ENCODE peak calls at places on chromosomes 1 and 21, in eight cellular contexts. W, S, O, J, X, Z, M and N are unnamed samples.

GRCh38 chr1:113542221-113542701 is 151.9 kb downstream of the MAGI3 start:
- DNase-seq in W (no peak), S (no peak), O (no peak), J (no peak), X (no peak), Z (no peak), M (no peak), N (no peak)

GRCh38 chr1:206505702-206506375 is 1.5 kb upstream of the RASSF5 start:
- DNase-seq in W (no peak), S (no peak), O (peak), J (no peak), X (no peak), Z (no peak), M (no peak), N (no peak)

GRCh38 chr1:15620155-15620545 is 2.9 kb downstream of the DDI2 start:
- DNase-seq in W (no peak), S (no peak), O (no peak), J (no peak), X (no peak), Z (no peak), M (no peak), N (no peak)

GRCh38 chr1:200483491-200484143 is 73.8 kb upstream of the ZNF281 start:
- DNase-seq in W (no peak), S (peak), O (peak), J (peak), X (peak), Z (peak), M (peak), N (peak)

GRCh38 chr1:12553963-12554362 is 64.0 kb downstream of the DHRS3 start:
- DNase-seq in W (no peak), S (no peak), O (no peak), J (no peak), X (no peak), Z (no peak), M (no peak), N (no peak)

GRCh38 chr1:162404550-162405160 is 7.3 kb downstream of the SH2D1B start:
- DNase-seq in W (no peak), S (no peak), O (peak), J (no peak), X (no peak), Z (no peak), M (peak), N (no peak)

GRCh38 chr1:158999301-159000069 is 10.2 kb upstream of the IFI16 start:
- DNase-seq in W (peak), S (no peak), O (peak), J (peak), X (no peak), Z (peak), M (peak), N (peak)

GRCh38 chr1:22207605-22208264 is 64.8 kb upstream of the WNT4 start:
- DNase-seq in W (no peak), S (no peak), O (no peak), J (no peak), X (no peak), Z (no peak), M (no peak), N (no peak)

GRCh38 chr1:10459185-10459584 is 9.4 kb downstream of the CORT start:
- DNase-seq in W (no peak), S (no peak), O (peak), J (peak), X (no peak), Z (no peak), M (peak), N (peak)

GRCh38 chr1:38241594-38242331 is 195.2 kb upstream of the POU3F1 start:
- DNase-seq in W (no peak), S (no peak), O (no peak), J (no peak), X (no peak), Z (no peak), M (no peak), N (no peak)

GRCh38 chr1:68142461-68142860 is 89.9 kb downstream of the WLS start:
- DNase-seq in W (no peak), S (no peak), O (no peak), J (no peak), X (no peak), Z (no peak), M (no peak), N (no peak)

GRCh38 chr21:32256873-32257620 is 21.8 kb downstream of the MIS18A start:
- DNase-seq in W (peak), S (no peak), O (peak), J (peak), X (no peak), Z (peak), M (peak), N (peak)

GRCh38 chr21:16072692-16073091 is 342.9 kb downstream of the USP25 start:
- DNase-seq in W (no peak), S (no peak), O (peak), J (no peak), X (no peak), Z (no peak), M (peak), N (peak)

GRCh38 chr1:225881081-225882007 is 836 bp downstream of the TMEM63A start:
- DNase-seq in W (no peak), S (no peak), O (no peak), J (peak), X (peak), Z (peak), M (no peak), N (no peak)

GRCh38 chr1:242017580-242018233 is 18.8 kb upstream of the MAP1LC3C start:
- DNase-seq in W (no peak), S (peak), O (no peak), J (peak), X (peak), Z (peak), M (no peak), N (no peak)

GRCh38 chr21:41641821-41642368 is 125.0 kb downstream of the RIPK4 start:
- DNase-seq in W (no peak), S (no peak), O (peak), J (peak), X (no peak), Z (peak), M (peak), N (no peak)

GRCh38 chr1:8671313-8671917 is 146.0 kb downstream of the RERE start:
- DNase-seq in W (no peak), S (peak), O (peak), J (peak), X (peak), Z (peak), M (no peak), N (peak)

GRCh38 chr1:12140676-12141532 is 25.9 kb upstream of the TNFRSF1B start:
- DNase-seq in W (no peak), S (no peak), O (no peak), J (no peak), X (no peak), Z (no peak), M (no peak), N (no peak)

GRCh38 chr1:58496042-58496441 is 50.5 kb downstream of the OMA1 start:
- DNase-seq in W (no peak), S (no peak), O (no peak), J (no peak), X (no peak), Z (no peak), M (no peak), N (no peak)

GRCh38 chr1:94917251-94917650 is 9.7 kb downstream of the CNN3 start:
- DNase-seq in W (no peak), S (no peak), O (no peak), J (no peak), X (no peak), Z (no peak), M (no peak), N (no peak)

GRCh38 chr1:150207278-150207971 is 28.5 kb downstream of the ANP32E start:
- DNase-seq in W (no peak), S (no peak), O (no peak), J (no peak), X (no peak), Z (no peak), M (no peak), N (no peak)

GRCh38 chr1:179029293-179029692 is 3.6 kb downstream of the FAM20B start:
- DNase-seq in W (no peak), S (no peak), O (no peak), J (no peak), X (no peak), Z (no peak), M (no peak), N (no peak)

GRCh38 chr1:59046134-59046533 is 250.8 kb upstream of the FGGY start:
- DNase-seq in W (no peak), S (no peak), O (no peak), J (no peak), X (no peak), Z (no peak), M (no peak), N (no peak)

GRCh38 chr1:205456383-205456867 is 580 bp upstream of the BLACAT1 start:
- DNase-seq in W (no peak), S (no peak), O (no peak), J (no peak), X (no peak), Z (no peak), M (no peak), N (no peak)

GRCh38 chr1:228340686-228341449 is 65.8 kb downstream of the TRIM11 start:
- DNase-seq in W (peak), S (no peak), O (no peak), J (no peak), X (peak), Z (no peak), M (no peak), N (no peak)

GRCh38 chr1:228341814-228342626 is 64.6 kb downstream of the TRIM11 start:
- DNase-seq in W (peak), S (no peak), O (no peak), J (no peak), X (no peak), Z (no peak), M (no peak), N (no peak)

GRCh38 chr1:228341450-228341813 is 65.2 kb downstream of the TRIM11 start:
- DNase-seq in W (peak), S (no peak), O (no peak), J (no peak), X (no peak), Z (no peak), M (no peak), N (no peak)

GRCh38 chr1:228343211-228343661 is 63.4 kb downstream of the TRIM11 start:
- DNase-seq in W (peak), S (no peak), O (no peak), J (no peak), X (no peak), Z (no peak), M (no peak), N (no peak)

GRCh38 chr1:228342627-228343210 is 63.9 kb downstream of the TRIM11 start:
- DNase-seq in W (peak), S (no peak), O (no peak), J (no peak), X (no peak), Z (no peak), M (no peak), N (no peak)
- TF ChIP-seq CTCF in W (no peak), S (no peak), O (no peak), J (no peak), X (no peak), Z (no peak), M (no peak), N (no peak)

DNA sequence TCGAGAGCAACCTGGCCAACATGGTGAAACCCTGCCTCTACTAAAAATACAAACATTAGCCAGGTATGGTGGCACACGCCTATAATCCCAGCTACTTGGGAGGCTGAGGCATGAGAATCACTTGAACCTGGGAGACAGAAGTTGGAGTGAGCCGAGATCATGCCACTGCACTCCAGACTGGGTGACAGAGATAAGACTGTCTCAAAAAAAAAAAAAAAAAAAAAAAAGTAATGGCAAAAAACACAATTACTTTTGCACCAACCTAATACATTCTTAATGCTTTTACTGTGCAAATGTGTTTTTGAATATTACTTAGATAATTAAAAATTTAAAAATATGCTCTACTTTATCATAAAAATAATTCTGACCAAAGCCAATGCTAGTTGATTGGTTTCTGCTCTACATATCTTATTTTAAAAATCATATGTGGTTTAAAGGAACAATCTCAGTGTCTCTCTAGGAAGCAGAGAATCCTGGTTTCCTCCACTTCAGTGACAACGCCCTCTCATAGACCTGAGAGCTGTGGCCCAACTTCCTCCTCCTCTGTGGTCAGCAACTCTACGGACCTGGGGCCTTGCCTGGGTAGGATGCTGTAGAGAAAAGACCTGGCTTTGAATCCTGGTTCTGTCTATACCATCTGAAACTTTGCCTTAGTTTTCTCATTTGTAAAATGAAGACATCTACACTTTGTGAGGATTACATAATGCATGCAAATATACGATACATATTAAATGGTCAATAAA is 64.7 kb downstream of the TGFBR3 start:
- DNase-seq in W (no peak), S (no peak), O (no peak), J (no peak), X (no peak), Z (no peak), M (no peak), N (no peak)
- TF ChIP-seq CTCF in W (no peak), S (no peak), O (no peak), J (no peak), X (no peak), Z (no peak), M (no peak), N (no peak)

GRCh38 chr1:223759273-223759672 is 46.9 kb downstream of the CAPN2 start:
- DNase-seq in W (no peak), S (no peak), O (no peak), J (no peak), X (no peak), Z (no peak), M (no peak), N (no peak)
- TF ChIP-seq CTCF in W (no peak), S (no peak), O (no peak), J (no peak), X (no peak), Z (no peak), M (no peak), N (no peak)

GRCh38 chr21:44544566-44544965 is 4.6 kb upstream of the KRTAP10-1 start:
- DNase-seq in W (no peak), S (no peak), O (no peak), J (no peak), X (no peak), Z (no peak), M (no peak), N (no peak)
- TF ChIP-seq CTCF in W (no peak), S (no peak), O (no peak), J (no peak), X (no peak), Z (no peak), M (no peak), N (no peak)

DNA sequence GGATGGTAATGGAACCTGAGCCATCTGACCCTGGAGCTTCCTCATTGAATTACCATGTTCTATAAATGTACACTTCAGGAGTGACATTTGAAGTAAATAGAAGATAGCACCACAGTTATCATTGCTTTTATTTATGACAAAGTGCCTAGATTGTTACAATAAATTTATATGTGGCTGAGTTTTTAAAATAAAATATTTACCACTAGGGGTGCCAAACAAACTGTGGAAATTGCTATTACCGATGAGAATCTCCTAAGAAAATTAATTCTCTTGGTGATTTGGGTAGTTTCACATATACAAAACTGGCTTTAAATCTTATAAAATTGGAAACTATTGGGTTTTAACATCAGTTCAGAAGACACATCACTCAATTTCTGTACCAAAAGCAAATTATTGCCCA is 1.4 kb upstream of the TNR start:
- DNase-seq in W (no peak), S (no peak), O (no peak), J (no peak), X (no peak), Z (no peak), M (no peak), N (no peak)
- TF ChIP-seq CTCF in W (peak), S (peak), O (no peak), J (no peak), X (no peak), Z (no peak), M (no peak), N (no peak)

GRCh38 chr1:101820080-101820479 is 176.6 kb downstream of the OLFM3 start:
- DNase-seq in W (no peak), S (no peak), O (no peak), J (no peak), X (no peak), Z (no peak), M (no peak), N (no peak)
- TF ChIP-seq CTCF in W (no peak), S (peak), O (no peak), J (no peak), X (no peak), Z (no peak), M (no peak), N (no peak)